ENCODE peak calls at places on chromosome 16, in five cellular contexts. F is NCI-H1694 treated with DMSO at 0.1 percent for 48 hours, O is anterior cingulate cortex, U is NCI-H1092 treated with DMSO at 0.1 percent for 48 hours, N is GM04504. H is an unnamed sample.

GRCh38 chr16:56332464-56333079 is 92.8 kb downstream of the AMFR start:
- DNase-seq in F (no peak), O (peak), U (no peak), N (peak), H (peak)

GRCh38 chr16:87309912-87310485 is 7.2 kb downstream of the C16orf95 start:
- DNase-seq in F (no peak), O (no peak), U (no peak), N (no peak), H (no peak)

GRCh38 chr16:89130448-89130847 is 36.8 kb downstream of the ACSF3 start:
- DNase-seq in F (no peak), O (no peak), U (no peak), N (no peak), H (no peak)

GRCh38 chr16:48131201-48131600 is 24.6 kb downstream of the ABCC12 start:
- DNase-seq in F (no peak), O (no peak), U (no peak), N (no peak), H (no peak)

GRCh38 chr16:3444032-3444388 is 530 bp downstream of the NAA60 start:
- DNase-seq in F (no peak), O (no peak), U (no peak), N (peak), H (no peak)

GRCh38 chr16:4081577-4082021 is 34.6 kb downstream of the ADCY9 start:
- DNase-seq in F (no peak), O (no peak), U (no peak), N (no peak), H (no peak)

GRCh38 chr16:49369638-49370219 is 3.9 kb upstream of the C16orf78 start:
- DNase-seq in F (no peak), O (no peak), U (no peak), N (no peak), H (no peak)

GRCh38 chr16:83781-84615 is 6.0 kb downstream of the MPG start:
- DNase-seq in F (no peak), O (no peak), U (peak), N (no peak), H (no peak)

GRCh38 chr16:66045626-66046025 is 320.9 kb upstream of the CDH5 start:
- DNase-seq in F (no peak), O (no peak), U (no peak), N (no peak), H (no peak)

GRCh38 chr16:19264123-19264673 is 21.3 kb upstream of the CLEC19A start:
- DNase-seq in F (no peak), O (no peak), U (no peak), N (no peak), H (no peak)

GRCh38 chr16:2365397-2365796 is 24.9 kb upstream of the ABCA3 start:
- DNase-seq in F (no peak), O (no peak), U (no peak), N (no peak), H (no peak)

GRCh38 chr16:35776-36305 is 17.6 kb downstream of the POLR3K start:
- DNase-seq in F (no peak), O (no peak), U (no peak), N (no peak), H (no peak)

GRCh38 chr16:546909-547770 is 13.1 kb upstream of the PRR35 start:
- DNase-seq in F (peak), O (peak), U (no peak), N (no peak), H (no peak)

GRCh38 chr16:85612191-85612800 is 826 bp upstream of the GSE1 start:
- DNase-seq in F (peak), O (no peak), U (peak), N (peak), H (no peak)

GRCh38 chr16:83070416-83071199 is 443.8 kb downstream of the CDH13 start:
- DNase-seq in F (no peak), O (no peak), U (no peak), N (peak), H (no peak)

GRCh38 chr16:81140930-81141780 is 45.0 kb upstream of the GCSH start:
- DNase-seq in F (no peak), O (no peak), U (no peak), N (no peak), H (no peak)

GRCh38 chr16:66619534-66620418 is 15.3 kb downstream of the CMTM3 start:
- DNase-seq in F (peak), O (no peak), U (no peak), N (peak), H (no peak)